ENCODE peak calls at places on chromosomes 12 and 14, in nine cellular contexts. V, W, A, J, Z, Q, B, F and D are unnamed samples.

GRCh38 chr12:75488553-75488952 is 8.0 kb downstream of the GLIPR1 start:
- DNase-seq in V (peak), W (peak), A (peak), J (peak), Z (no peak), Q (peak), B (no peak), F (peak), D (no peak)

GRCh38 chr14:99138999-99139865 is 132.8 kb downstream of the BCL11B start:
- DNase-seq in V (no peak), W (no peak), A (no peak), J (no peak), Z (no peak), Q (no peak), B (no peak), F (no peak), D (no peak)

GRCh38 chr12:39764944-39765560 is 145.4 kb upstream of the ABCD2 start:
- DNase-seq in V (peak), W (peak), A (peak), J (peak), Z (no peak), Q (peak), B (no peak), F (peak), D (no peak)

GRCh38 chr12:106255952-106256351 is 8.1 kb upstream of the CKAP4 start:
- DNase-seq in V (no peak), W (no peak), A (no peak), J (no peak), Z (no peak), Q (no peak), B (no peak), F (no peak), D (no peak)

GRCh38 chr12:62379026-62379722 is 87.5 kb upstream of the MON2 start:
- DNase-seq in V (no peak), W (peak), A (no peak), J (peak), Z (no peak), Q (no peak), B (no peak), F (no peak), D (no peak)

GRCh38 chr12:69648476-69648875 is 37.8 kb upstream of the LRRC10 start:
- DNase-seq in V (peak), W (peak), A (peak), J (peak), Z (no peak), Q (no peak), B (no peak), F (no peak), D (no peak)

GRCh38 chr14:101189962-101190560 is 286.5 kb upstream of the RTL1 start:
- DNase-seq in V (no peak), W (no peak), A (no peak), J (no peak), Z (no peak), Q (no peak), B (no peak), F (no peak), D (no peak)

GRCh38 chr14:33435911-33436310 is 497.2 kb downstream of the NPAS3 start:
- DNase-seq in V (peak), W (peak), A (peak), J (peak), Z (no peak), Q (no peak), B (no peak), F (no peak), D (no peak)

GRCh38 chr14:69259531-69260245 is at the start of gene GALNT16:
- DNase-seq in V (no peak), W (no peak), A (peak), J (no peak), Z (peak), Q (no peak), B (no peak), F (peak), D (no peak)

GRCh38 chr14:95290021-95290420 is 29.7 kb downstream of the CLMN start:
- DNase-seq in V (no peak), W (no peak), A (no peak), J (no peak), Z (no peak), Q (no peak), B (no peak), F (no peak), D (no peak)

GRCh38 chr12:1553546-1553945 is 40.8 kb downstream of the FBXL14 start:
- DNase-seq in V (no peak), W (no peak), A (no peak), J (no peak), Z (no peak), Q (no peak), B (no peak), F (no peak), D (no peak)

GRCh38 chr12:117002040-117002832 is 91.5 kb downstream of the FBXW8 start:
- DNase-seq in V (no peak), W (peak), A (no peak), J (peak), Z (no peak), Q (no peak), B (no peak), F (no peak), D (no peak)

GRCh38 chr14:75450381-75451276 is 22.8 kb downstream of the JDP2 start:
- DNase-seq in V (no peak), W (no peak), A (peak), J (peak), Z (no peak), Q (peak), B (no peak), F (no peak), D (no peak)

GRCh38 chr12:91695964-91696363 is 449.7 kb downstream of the BTG1 start:
- DNase-seq in V (no peak), W (no peak), A (no peak), J (no peak), Z (no peak), Q (no peak), B (no peak), F (no peak), D (peak)